ENCODE peak calls at places on chromosomes 16 and 17, in ten cellular contexts. Q, F, W, T, J, R, O, E, Z and I are unnamed samples.

GRCh38 chr17:74296548-74296936 is 22.5 kb downstream of the DNAI2 start:
- DNase-seq in Q (no peak), F (peak; percentile 48), W (peak; percentile 44), T (peak; percentile 32), J (no peak), R (peak; percentile 26), O (no peak), E (peak; percentile 77), Z (peak; percentile 73), I (no peak)

GRCh38 chr17:37490638-37491614 is 1.2 kb downstream of the DUSP14 start:
- DNase-seq in Q (no peak), F (peak; percentile 34), W (peak; percentile 94), T (no peak), J (no peak), R (peak; percentile 84), O (peak; percentile 42), E (peak; percentile 75), Z (peak; percentile 43), I (no peak)

GRCh38 chr16:28193530-28194423 is 18.0 kb downstream of the XPO6 start:
- DNase-seq in Q (no peak), F (no peak), W (peak; percentile 89), T (peak; percentile 26), J (no peak), R (peak; percentile 93), O (peak; percentile 53), E (no peak), Z (no peak), I (no peak)

GRCh38 chr17:59842901-59843652 is 49.7 kb downstream of the TUBD1 start:
- DNase-seq in Q (no peak), F (no peak), W (peak; percentile 99), T (peak; percentile 47), J (peak; percentile 24), R (peak; percentile 97), O (peak; percentile 82), E (peak; percentile 57), Z (peak; percentile 61), I (no peak)

GRCh38 chr16:56691885-56692284 is 9.6 kb downstream of the MT1X start:
- DNase-seq in Q (no peak), F (no peak), W (peak; percentile 98), T (no peak), J (no peak), R (peak; percentile 26), O (peak; percentile 6), E (no peak), Z (no peak), I (no peak)

GRCh38 chr17:75509528-75510258 is 5.6 kb downstream of the CASKIN2 start:
- DNase-seq in Q (no peak), F (no peak), W (no peak), T (no peak), J (no peak), R (no peak), O (no peak), E (peak; percentile 84), Z (no peak), I (no peak)

GRCh38 chr17:61200349-61200735 is 199.3 kb upstream of the TBX2 start:
- DNase-seq in Q (no peak), F (no peak), W (no peak), T (no peak), J (no peak), R (no peak), O (no peak), E (no peak), Z (no peak), I (no peak)

GRCh38 chr17:77433385-77434135 is 292.8 kb downstream of the SEC14L1 start:
- DNase-seq in Q (no peak), F (peak; percentile 50), W (no peak), T (no peak), J (no peak), R (peak; percentile 62), O (peak; percentile 73), E (peak; percentile 67), Z (no peak), I (no peak)

GRCh38 chr17:47819475-47819874 is 2.1 kb downstream of the OSBPL7 start:
- DNase-seq in Q (no peak), F (no peak), W (no peak), T (no peak), J (no peak), R (no peak), O (no peak), E (no peak), Z (no peak), I (no peak)

GRCh38 chr17:2393954-2394749 is 6.7 kb downstream of the MNT start:
- DNase-seq in Q (no peak), F (no peak), W (no peak), T (no peak), J (no peak), R (no peak), O (no peak), E (no peak), Z (no peak), I (peak; percentile 27)

GRCh38 chr17:8469964-8470363 is 34.3 kb downstream of the NDEL1 start:
- DNase-seq in Q (no peak), F (no peak), W (no peak), T (no peak), J (no peak), R (no peak), O (no peak), E (no peak), Z (no peak), I (no peak)

GRCh38 chr17:56292010-56292409 is 138.7 kb downstream of the ANKFN1 start:
- DNase-seq in Q (no peak), F (no peak), W (peak; percentile 76), T (no peak), J (no peak), R (peak; percentile 89), O (no peak), E (no peak), Z (no peak), I (no peak)

GRCh38 chr17:28698253-28698941 is 13.3 kb downstream of the PROCA1 start:
- DNase-seq in Q (no peak), F (no peak), W (no peak), T (no peak), J (no peak), R (no peak), O (no peak), E (no peak), Z (no peak), I (no peak)

GRCh38 chr17:17971431-17972125 is 622 bp downstream of the TOM1L2 start:
- DNase-seq in Q (no peak), F (no peak), W (no peak), T (no peak), J (peak; percentile 6), R (no peak), O (no peak), E (peak; percentile 51), Z (peak; percentile 31), I (no peak)

GRCh38 chr16:53131363-53132071 is 76.7 kb downstream of the CHD9 start:
- DNase-seq in Q (no peak), F (peak; percentile 65), W (peak; percentile 45), T (peak; percentile 43), J (peak; percentile 29), R (peak; percentile 55), O (peak; percentile 79), E (peak; percentile 73), Z (peak; percentile 59), I (no peak)

GRCh38 chr16:17318200-17318599 is 152.6 kb downstream of the XYLT1 start:
- DNase-seq in Q (no peak), F (no peak), W (peak; percentile 32), T (no peak), J (no peak), R (peak; percentile 5), O (no peak), E (no peak), Z (no peak), I (no peak)

GRCh38 chr16:54817940-54818574 is 112.6 kb upstream of the IRX5 start:
- DNase-seq in Q (no peak), F (no peak), W (no peak), T (no peak), J (no peak), R (no peak), O (no peak), E (no peak), Z (no peak), I (no peak)

GRCh38 chr17:13030459-13031305 is 12.9 kb upstream of the ELAC2 start:
- DNase-seq in Q (no peak), F (peak; percentile 59), W (peak; percentile 41), T (peak; percentile 24), J (peak; percentile 5), R (peak; percentile 50), O (peak; percentile 43), E (no peak), Z (peak; percentile 32), I (peak; percentile 63)

GRCh38 chr16:49457196-49457595 is 83.6 kb downstream of the C16orf78 start:
- DNase-seq in Q (no peak), F (no peak), W (no peak), T (no peak), J (no peak), R (no peak), O (peak; percentile 3), E (no peak), Z (no peak), I (no peak)

GRCh38 chr16:25395528-25395927 is 137.9 kb upstream of the ZKSCAN2 start:
- DNase-seq in Q (no peak), F (no peak), W (no peak), T (no peak), J (no peak), R (no peak), O (no peak), E (no peak), Z (no peak), I (no peak)